ENCODE peak calls at places on chromosomes 7 and 10, in ten cellular contexts. W, A, J, P, T, N, R, Y, S and B are unnamed samples.

GRCh38 chr10:80322711-80323110 is 33.3 kb upstream of the MAT1A start:
- DNase-seq in W (no peak), S (no peak), P (no peak), J (no peak), R (no peak), Y (no peak), T (no peak), A (no peak), N (peak), B (no peak)

GRCh38 chr10:33703897-33704825 is 369.7 kb upstream of the NRP1 start:
- DNase-seq in W (no peak), T (no peak), S (no peak), J (no peak), R (peak), Y (no peak), N (no peak), P (peak), A (no peak), B (peak)

GRCh38 chr7:46192191-46192590 is 271.1 kb upstream of the IGFBP3 start:
- DNase-seq in W (no peak), A (no peak), J (no peak), Y (no peak), N (no peak), R (peak), P (no peak), T (no peak), S (no peak), B (no peak)

GRCh38 chr10:83248232-83248631 is 891.1 kb upstream of the GHITM start:
- DNase-seq in A (no peak), J (no peak), Y (no peak), T (no peak), S (no peak), R (no peak), W (no peak), P (no peak), N (no peak), B (no peak)

GRCh38 chr7:70614237-70614984 is 517.5 kb upstream of the GALNT17 start:
- DNase-seq in J (peak), P (peak), T (no peak), Y (peak), R (peak), S (peak), W (no peak), N (peak), A (no peak), B (no peak)

GRCh38 chr10:48523212-48523819 is 81.6 kb downstream of the ARHGAP22 start:
- DNase-seq in T (no peak), N (no peak), S (no peak), A (no peak), P (peak), Y (peak), J (peak), R (peak), W (peak), B (peak)

GRCh38 chr7:15972767-15973362 is 286.4 kb upstream of the MEOX2 start:
- DNase-seq in W (no peak), N (no peak), P (peak), Y (no peak), J (peak), A (no peak), R (peak), T (no peak), S (no peak), B (peak)

GRCh38 chr7:128358233-128358632 is 3.3 kb downstream of the PRRT4 start:
- DNase-seq in N (peak), S (no peak), A (no peak), J (no peak), W (no peak), T (no peak), Y (no peak), R (no peak), P (no peak), B (no peak)

GRCh38 chr10:62038609-62039190 is 137.2 kb downstream of the ARID5B start:
- DNase-seq in W (peak), Y (peak), R (peak), A (peak), P (peak), S (peak), J (peak), N (peak), T (no peak), B (peak)

GRCh38 chr7:93021748-93022147 is 96.0 kb downstream of the SAMD9 start:
- DNase-seq in R (no peak), J (no peak), Y (no peak), N (no peak), T (no peak), W (no peak), P (peak), A (no peak), S (no peak), B (no peak)

GRCh38 chr10:113085776-113086175 is 135.7 kb downstream of the TCF7L2 start:
- DNase-seq in T (no peak), N (no peak), W (no peak), J (no peak), P (no peak), Y (no peak), A (no peak), S (no peak), R (no peak), B (no peak)

GRCh38 chr7:4661871-4662270 is 20.2 kb upstream of the FOXK1 start:
- DNase-seq in T (no peak), P (no peak), N (no peak), R (peak), A (no peak), Y (no peak), W (no peak), J (no peak), S (no peak), B (no peak)

GRCh38 chr10:116113721-116114501 is 159.1 kb downstream of the GFRA1 start:
- DNase-seq in T (no peak), S (no peak), A (no peak), N (no peak), J (no peak), W (no peak), Y (no peak), R (peak), P (peak), B (peak)

GRCh38 chr10:74799840-74800239 is 26.6 kb upstream of the KAT6B start:
- DNase-seq in A (no peak), W (no peak), Y (no peak), T (no peak), P (peak), N (peak), R (peak), S (no peak), J (no peak), B (peak)

GRCh38 chr7:39709768-39710291 is 86.5 kb downstream of the RALA start:
- DNase-seq in T (no peak), P (peak), A (no peak), S (no peak), R (peak), J (peak), N (no peak), W (no peak), Y (no peak), B (peak)

GRCh38 chr7:114026486-114027089 is 107.8 kb upstream of the PPP1R3A start:
- DNase-seq in J (no peak), R (peak), A (no peak), T (no peak), Y (peak), W (peak), S (no peak), N (peak), P (peak), B (peak)

GRCh38 chr7:91582799-91583230 is 297.7 kb downstream of the MTERF1 start:
- DNase-seq in Y (no peak), R (no peak), J (no peak), T (no peak), N (no peak), W (no peak), A (no peak), S (no peak), P (no peak), B (no peak)

GRCh38 chr7:120996333-120996982 is 7.9 kb downstream of the CPED1 start:
- DNase-seq in Y (no peak), R (peak), P (peak), A (peak), T (peak), N (peak), J (peak), S (peak), W (no peak), B (peak)

GRCh38 chr10:86400705-86401587 is 34.4 kb upstream of the GRID1 start:
- DNase-seq in N (peak), J (peak), W (peak), P (peak), A (peak), S (peak), Y (peak), T (no peak), R (no peak), B (peak)

GRCh38 chr10:123146892-123147634 is 873 bp upstream of the HMX2 start:
- DNase-seq in S (no peak), P (no peak), N (no peak), R (no peak), A (no peak), T (no peak), Y (no peak), W (no peak), J (no peak), B (no peak)

GRCh38 chr7:27187702-27188665 is 3.0 kb upstream of the HOXA11 start:
- DNase-seq in S (no peak), R (no peak), J (no peak), W (no peak), T (no peak), N (peak), Y (no peak), P (no peak), A (no peak), B (peak)

GRCh38 chr7:19920200-19920599 is 146.8 kb upstream of the TMEM196 start:
- DNase-seq in Y (no peak), A (no peak), S (no peak), J (no peak), R (peak), T (no peak), N (no peak), W (no peak), P (peak), B (peak)

GRCh38 chr7:28990200-28990960 is 32.2 kb upstream of the TRIL start:
- DNase-seq in P (no peak), T (no peak), A (no peak), R (no peak), W (no peak), N (no peak), J (peak), Y (peak), S (no peak), B (no peak)

GRCh38 chr7:521221-522070 is 1.8 kb upstream of the PDGFA start:
- DNase-seq in R (peak), J (peak), Y (peak), S (no peak), A (no peak), W (peak), P (no peak), T (no peak), N (no peak), B (no peak)

GRCh38 chr7:7183061-7183832 is 903 bp downstream of the C1GALT1 start:
- DNase-seq in R (no peak), P (peak), A (peak), T (no peak), N (no peak), W (peak), Y (peak), J (peak), S (peak), B (peak)

GRCh38 chr10:33542747-33543505 is 208.5 kb upstream of the NRP1 start:
- DNase-seq in J (no peak), A (no peak), Y (no peak), S (no peak), W (no peak), N (no peak), T (no peak), R (peak), P (peak), B (peak)

DNA sequence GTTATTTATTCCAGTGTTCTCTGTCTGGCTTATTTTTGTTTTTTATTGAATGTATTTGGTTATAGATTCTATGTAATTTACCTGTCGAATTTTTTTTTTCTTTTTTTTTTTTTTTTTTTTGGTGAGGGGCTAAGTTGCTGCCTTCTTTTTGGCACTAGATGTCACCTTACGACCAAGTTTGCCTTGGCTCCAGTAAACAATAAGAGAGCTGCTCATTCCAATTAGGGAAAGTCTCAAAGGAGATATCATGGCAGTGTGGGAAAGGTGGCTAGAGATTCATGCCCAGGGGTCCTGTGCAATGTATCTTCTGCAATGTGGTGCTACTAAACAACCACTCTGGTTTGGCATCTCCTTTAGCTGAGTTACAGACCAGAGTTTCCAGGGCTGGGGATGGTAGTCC is 84.0 kb downstream of the PTPN20 start:
- DNase-seq in S (no peak), R (no peak), J (no peak), W (no peak), T (no peak), N (no peak), P (no peak), A (no peak), Y (no peak), B (no peak)
- TF ChIP-seq CTCF in S (no peak), R (no peak), J (no peak), W (no peak), T (no peak), N (no peak), P (no peak), A (no peak), Y (peak), B (no peak)

GRCh38 chr10:73780301-73780700 is 1.5 kb upstream of the CHCHD1 start:
- DNase-seq in P (no peak), Y (no peak), S (no peak), W (no peak), J (no peak), N (no peak), R (no peak), A (no peak), T (no peak), B (no peak)

GRCh38 chr10:73781548-73781878 is 335 bp upstream of the CHCHD1 start:
- DNase-seq in A (no peak), S (no peak), J (no peak), T (no peak), Y (no peak), R (no peak), N (no peak), P (no peak), W (no peak), B (no peak)

GRCh38 chr10:73781879-73782748 is at the start of gene CHCHD1:
- DNase-seq in P (peak), J (peak), W (peak), R (peak), Y (peak), S (peak), T (peak), N (peak), A (peak), B (peak)

GRCh38 chr10:73780966-73781365 is 882 bp upstream of the CHCHD1 start:
- DNase-seq in P (peak), J (no peak), A (no peak), R (peak), W (no peak), T (no peak), N (peak), Y (no peak), S (peak), B (no peak)

DNA sequence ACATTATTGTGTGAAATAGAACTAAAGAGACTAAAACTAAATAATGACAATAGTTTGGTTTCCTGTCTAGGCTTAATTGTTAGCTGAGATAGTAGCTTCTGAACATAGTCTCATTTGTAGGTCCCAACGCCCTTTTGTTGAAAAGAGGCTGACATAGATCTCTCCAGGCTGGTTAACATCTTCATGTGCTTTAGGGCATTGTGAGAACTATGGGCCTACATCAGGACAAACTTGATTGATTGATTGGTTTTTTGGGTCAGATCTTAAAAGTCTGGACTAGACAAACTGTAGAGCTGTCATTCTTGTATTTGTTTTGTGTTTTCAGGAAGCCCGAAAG is 869 bp downstream of the CHCHD1 start:
- DNase-seq in P (no peak), Y (no peak), T (no peak), A (no peak), J (no peak), W (no peak), N (no peak), R (no peak), S (no peak), B (no peak)
- H3K4me3 ChIP-seq in P (peak), Y (peak), T (peak), A (peak), J (peak), W (peak), N (peak), R (peak), S (peak), B (peak)

DNA sequence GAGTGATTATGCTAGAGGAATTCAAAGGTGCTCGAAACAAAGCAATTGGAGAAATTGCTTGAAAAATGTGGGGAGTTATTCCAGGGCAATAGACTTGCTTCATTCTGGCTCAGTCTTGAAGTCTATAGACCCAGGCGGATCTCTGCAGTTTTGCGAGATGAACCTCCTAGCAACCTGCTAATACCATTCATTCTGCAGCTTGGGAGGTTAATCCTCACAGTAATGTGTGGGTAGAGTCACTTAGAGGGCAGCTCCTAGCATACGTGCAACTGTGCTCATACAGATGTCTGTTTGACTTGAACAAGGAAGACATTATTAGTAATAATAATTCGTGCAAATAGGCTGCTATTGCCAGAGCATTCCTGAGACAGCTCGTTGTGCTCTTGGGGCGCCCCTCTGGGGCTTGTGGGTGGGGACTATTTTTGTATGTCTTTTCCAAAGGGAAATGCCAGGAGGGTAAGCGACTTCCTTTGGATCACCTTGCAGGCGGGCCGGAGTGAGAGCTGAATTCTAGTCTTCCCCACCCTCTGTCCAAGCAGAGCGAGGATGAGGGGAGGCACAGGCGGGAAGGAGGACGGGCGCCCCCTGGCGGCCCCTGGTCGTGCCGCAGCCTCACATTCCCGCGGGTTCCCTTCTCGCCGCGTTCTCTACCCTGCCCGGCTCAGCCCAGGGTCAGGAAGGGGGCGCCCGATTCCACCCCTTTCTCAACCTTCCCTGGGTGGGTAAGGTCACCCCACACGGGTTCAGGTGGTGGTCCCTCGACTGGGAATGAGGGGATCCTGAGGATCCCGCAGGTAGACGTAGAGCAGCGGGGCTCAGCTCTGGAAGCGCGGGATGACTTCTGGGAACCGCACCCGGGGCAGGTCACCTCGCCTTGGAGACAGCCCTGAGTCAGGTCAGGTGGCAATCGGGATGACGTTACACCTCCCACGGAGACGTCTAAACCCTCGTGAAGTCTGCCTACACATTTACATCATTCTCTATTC is 241.5 kb downstream of the PHTF2 start:
- DNase-seq in R (no peak), N (peak), W (peak), Y (no peak), T (peak), P (no peak), J (peak), A (peak), S (peak), B (no peak)
- TF ChIP-seq CTCF in R (peak), N (peak), W (peak), Y (peak), T (peak), P (no peak), J (peak), A (peak), S (peak), B (peak)

GRCh38 chr7:151057737-151057988 is at the start of gene CDK5:
- DNase-seq in R (no peak), N (no peak), Y (no peak), P (no peak), W (no peak), S (no peak), T (no peak), A (no peak), J (no peak), B (no peak)
- H3K4me3 ChIP-seq in R (peak), N (peak), Y (peak), P (peak), W (peak), S (peak), T (peak), A (peak), J (peak), B (peak)

DNA sequence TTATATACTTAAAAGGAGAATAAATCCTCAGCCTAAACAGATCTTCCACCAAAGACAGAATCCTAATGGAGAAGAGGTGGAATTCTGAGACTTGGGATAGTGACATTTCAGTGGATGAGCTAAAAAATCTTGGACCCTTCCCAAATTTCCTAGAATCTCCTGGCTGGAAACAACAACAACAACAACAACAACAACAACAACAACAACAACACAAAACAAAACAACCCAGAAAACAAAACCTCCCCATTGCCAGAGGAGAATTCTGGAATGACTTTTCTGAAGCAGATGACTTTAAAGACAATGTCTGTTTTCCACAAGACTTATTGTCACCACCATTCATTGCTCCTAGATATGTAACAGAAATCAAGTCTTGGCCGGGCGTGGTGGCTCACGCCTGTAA is 322.1 kb downstream of the ARL4A start:
- DNase-seq in P (no peak), N (no peak), Y (no peak), J (no peak), R (no peak), T (no peak), A (no peak), W (no peak), S (no peak), B (no peak)
- TF ChIP-seq CTCF in P (no peak), N (no peak), Y (no peak), J (no peak), R (no peak), T (no peak), A (no peak), W (no peak), S (no peak), B (no peak)

DNA sequence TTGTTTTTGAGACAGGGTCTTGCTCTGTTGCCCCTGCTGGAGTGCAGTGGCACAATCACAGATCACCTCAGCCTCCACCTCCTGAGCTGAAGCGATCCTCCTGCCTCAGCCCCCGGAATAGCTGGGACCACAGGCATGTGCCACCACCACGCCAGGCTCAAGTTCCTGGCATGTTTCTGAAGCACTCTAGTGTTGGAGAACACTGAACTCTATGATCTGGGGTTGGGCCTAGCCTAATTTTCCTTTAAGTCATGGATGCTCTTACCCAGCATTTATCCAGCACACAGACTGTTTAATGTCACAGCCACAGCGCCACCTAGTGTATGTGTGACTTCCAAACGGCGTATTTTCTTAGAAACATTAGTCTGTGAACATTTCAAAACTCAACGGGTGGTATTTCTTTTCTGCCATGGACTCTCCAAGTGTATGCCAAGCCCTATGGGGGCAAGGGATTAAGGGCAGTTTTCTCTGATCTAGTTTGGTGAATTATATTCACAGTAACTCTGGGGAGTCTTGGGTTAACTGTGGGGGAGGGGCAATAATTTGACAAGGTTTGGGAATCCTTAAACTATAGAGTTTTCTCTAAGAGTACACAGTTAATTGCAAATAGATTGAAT is 91.8 kb downstream of the CREM start:
- DNase-seq in Y (peak), R (peak), J (peak), S (peak), P (peak), N (peak), T (peak), A (peak), W (peak), B (peak)
- H3K4me3 ChIP-seq in Y (no peak), R (no peak), J (no peak), S (no peak), P (no peak), N (no peak), T (no peak), A (no peak), W (no peak), B (peak)

GRCh38 chr7:30682131-30683083 is at the start of gene CRHR2:
- DNase-seq in N (no peak), W (peak), Y (peak), S (no peak), A (peak), J (peak), R (no peak), P (no peak), T (no peak), B (no peak)
- TF ChIP-seq CTCF in N (peak), W (peak), Y (peak), S (no peak), A (peak), J (peak), R (no peak), P (no peak), T (no peak), B (peak)